ENCODE peak calls at places on chromosomes 11 and 22, in nine cellular contexts. One of them, this sample, is unnamed.

GRCh38 chr22:38455530-38456271 is 702 bp upstream of the KCNJ4 start:
- DNase-seq in activated CD8-positive, alpha-beta memory T cell treated with anti-CD3 and anti-CD28 coated beads for 4 hours: no peak
- DNase-seq in stimulated activated CD8-positive, alpha-beta memory T cell treated with anti-CD3 and anti-CD28 coated beads, Interleukin-15, amount 100 ng/mL, for 48 hours: no peak
- DNase-seq in HFF-Myc: no peak
- DNase-seq in MV-4-11: no peak
- DNase-seq in NCI-H2081: no peak
- DNase-seq in head of caudate nucleus: no peak
- DNase-seq in stimulated activated CD4-positive, alpha-beta T cell treated with anti-CD3 and anti-CD28 coated beads, Interleukin-12 subunit alpha, Interleukin-12 subunit beta, amount 100 ng/mL, for 4 hours: peak; percentile 28
- DNase-seq in amygdala: no peak
- DNase-seq in this sample: no peak

GRCh38 chr11:17397311-17398002 is 9.0 kb upstream of the KCNJ11 start:
- DNase-seq in stimulated activated CD8-positive, alpha-beta memory T cell treated with anti-CD3 and anti-CD28 coated beads, Interleukin-15, amount 100 ng/mL, for 48 hours: no peak
- DNase-seq in HFF-Myc: no peak
- DNase-seq in MV-4-11: no peak
- DNase-seq in activated CD8-positive, alpha-beta memory T cell treated with anti-CD3 and anti-CD28 coated beads for 4 hours: no peak
- DNase-seq in head of caudate nucleus: no peak
- DNase-seq in stimulated activated CD4-positive, alpha-beta T cell treated with anti-CD3 and anti-CD28 coated beads, Interleukin-12 subunit alpha, Interleukin-12 subunit beta, amount 100 ng/mL, for 4 hours: no peak
- DNase-seq in amygdala: no peak
- DNase-seq in NCI-H2081: no peak
- DNase-seq in this sample: no peak

GRCh38 chr22:42360348-42360747 is 71.9 kb downstream of the NFAM1 start:
- DNase-seq in NCI-H2081: no peak
- DNase-seq in MV-4-11: no peak
- DNase-seq in activated CD8-positive, alpha-beta memory T cell treated with anti-CD3 and anti-CD28 coated beads for 4 hours: no peak
- DNase-seq in amygdala: no peak
- DNase-seq in stimulated activated CD8-positive, alpha-beta memory T cell treated with anti-CD3 and anti-CD28 coated beads, Interleukin-15, amount 100 ng/mL, for 48 hours: no peak
- DNase-seq in stimulated activated CD4-positive, alpha-beta T cell treated with anti-CD3 and anti-CD28 coated beads, Interleukin-12 subunit alpha, Interleukin-12 subunit beta, amount 100 ng/mL, for 4 hours: no peak
- DNase-seq in HFF-Myc: no peak
- DNase-seq in head of caudate nucleus: no peak
- DNase-seq in this sample: no peak

GRCh38 chr11:74731301-74732094 is at the start of gene CHRDL2:
- DNase-seq in HFF-Myc: no peak
- DNase-seq in activated CD8-positive, alpha-beta memory T cell treated with anti-CD3 and anti-CD28 coated beads for 4 hours: no peak
- DNase-seq in stimulated activated CD8-positive, alpha-beta memory T cell treated with anti-CD3 and anti-CD28 coated beads, Interleukin-15, amount 100 ng/mL, for 48 hours: no peak
- DNase-seq in MV-4-11: no peak
- DNase-seq in stimulated activated CD4-positive, alpha-beta T cell treated with anti-CD3 and anti-CD28 coated beads, Interleukin-12 subunit alpha, Interleukin-12 subunit beta, amount 100 ng/mL, for 4 hours: no peak
- DNase-seq in head of caudate nucleus: peak; percentile 21
- DNase-seq in amygdala: no peak
- DNase-seq in NCI-H2081: no peak
- DNase-seq in this sample: no peak

GRCh38 chr11:35337136-35337918 is 82.0 kb downstream of the SLC1A2 start:
- DNase-seq in MV-4-11: peak; percentile 88
- DNase-seq in activated CD8-positive, alpha-beta memory T cell treated with anti-CD3 and anti-CD28 coated beads for 4 hours: no peak
- DNase-seq in head of caudate nucleus: no peak
- DNase-seq in NCI-H2081: no peak
- DNase-seq in stimulated activated CD8-positive, alpha-beta memory T cell treated with anti-CD3 and anti-CD28 coated beads, Interleukin-15, amount 100 ng/mL, for 48 hours: peak; percentile 10
- DNase-seq in HFF-Myc: peak; percentile 98
- DNase-seq in stimulated activated CD4-positive, alpha-beta T cell treated with anti-CD3 and anti-CD28 coated beads, Interleukin-12 subunit alpha, Interleukin-12 subunit beta, amount 100 ng/mL, for 4 hours: no peak
- DNase-seq in amygdala: no peak
- DNase-seq in this sample: no peak

GRCh38 chr11:68677432-68677831 is 6.9 kb upstream of the GAL start:
- DNase-seq in NCI-H2081: no peak
- DNase-seq in MV-4-11: no peak
- DNase-seq in head of caudate nucleus: no peak
- DNase-seq in activated CD8-positive, alpha-beta memory T cell treated with anti-CD3 and anti-CD28 coated beads for 4 hours: no peak
- DNase-seq in amygdala: no peak
- DNase-seq in HFF-Myc: peak; percentile 94
- DNase-seq in stimulated activated CD8-positive, alpha-beta memory T cell treated with anti-CD3 and anti-CD28 coated beads, Interleukin-15, amount 100 ng/mL, for 48 hours: no peak
- DNase-seq in stimulated activated CD4-positive, alpha-beta T cell treated with anti-CD3 and anti-CD28 coated beads, Interleukin-12 subunit alpha, Interleukin-12 subunit beta, amount 100 ng/mL, for 4 hours: no peak
- DNase-seq in this sample: no peak

GRCh38 chr11:115580927-115581680 is 76.9 kb upstream of the CADM1 start:
- DNase-seq in HFF-Myc: peak; percentile 6
- DNase-seq in stimulated activated CD4-positive, alpha-beta T cell treated with anti-CD3 and anti-CD28 coated beads, Interleukin-12 subunit alpha, Interleukin-12 subunit beta, amount 100 ng/mL, for 4 hours: no peak
- DNase-seq in stimulated activated CD8-positive, alpha-beta memory T cell treated with anti-CD3 and anti-CD28 coated beads, Interleukin-15, amount 100 ng/mL, for 48 hours: no peak
- DNase-seq in head of caudate nucleus: no peak
- DNase-seq in NCI-H2081: no peak
- DNase-seq in amygdala: no peak
- DNase-seq in activated CD8-positive, alpha-beta memory T cell treated with anti-CD3 and anti-CD28 coated beads for 4 hours: no peak
- DNase-seq in MV-4-11: no peak
- DNase-seq in this sample: no peak

GRCh38 chr22:44882226-44882905 is 127.4 kb downstream of the PHF21B start:
- DNase-seq in activated CD8-positive, alpha-beta memory T cell treated with anti-CD3 and anti-CD28 coated beads for 4 hours: no peak
- DNase-seq in stimulated activated CD8-positive, alpha-beta memory T cell treated with anti-CD3 and anti-CD28 coated beads, Interleukin-15, amount 100 ng/mL, for 48 hours: no peak
- DNase-seq in amygdala: no peak
- DNase-seq in NCI-H2081: no peak
- DNase-seq in stimulated activated CD4-positive, alpha-beta T cell treated with anti-CD3 and anti-CD28 coated beads, Interleukin-12 subunit alpha, Interleukin-12 subunit beta, amount 100 ng/mL, for 4 hours: no peak
- DNase-seq in HFF-Myc: no peak
- DNase-seq in MV-4-11: no peak
- DNase-seq in head of caudate nucleus: no peak
- DNase-seq in this sample: no peak

GRCh38 chr22:50246242-50247175 is 1.7 kb upstream of the TUBGCP6 start:
- DNase-seq in head of caudate nucleus: no peak
- DNase-seq in NCI-H2081: no peak
- DNase-seq in stimulated activated CD4-positive, alpha-beta T cell treated with anti-CD3 and anti-CD28 coated beads, Interleukin-12 subunit alpha, Interleukin-12 subunit beta, amount 100 ng/mL, for 4 hours: no peak
- DNase-seq in stimulated activated CD8-positive, alpha-beta memory T cell treated with anti-CD3 and anti-CD28 coated beads, Interleukin-15, amount 100 ng/mL, for 48 hours: no peak
- DNase-seq in HFF-Myc: no peak
- DNase-seq in MV-4-11: no peak
- DNase-seq in amygdala: no peak
- DNase-seq in activated CD8-positive, alpha-beta memory T cell treated with anti-CD3 and anti-CD28 coated beads for 4 hours: no peak
- DNase-seq in this sample: no peak

GRCh38 chr11:123374622-123374968 is 55.5 kb upstream of the GRAMD1B start:
- DNase-seq in stimulated activated CD4-positive, alpha-beta T cell treated with anti-CD3 and anti-CD28 coated beads, Interleukin-12 subunit alpha, Interleukin-12 subunit beta, amount 100 ng/mL, for 4 hours: no peak
- DNase-seq in amygdala: no peak
- DNase-seq in HFF-Myc: no peak
- DNase-seq in head of caudate nucleus: no peak
- DNase-seq in NCI-H2081: no peak
- DNase-seq in activated CD8-positive, alpha-beta memory T cell treated with anti-CD3 and anti-CD28 coated beads for 4 hours: no peak
- DNase-seq in stimulated activated CD8-positive, alpha-beta memory T cell treated with anti-CD3 and anti-CD28 coated beads, Interleukin-15, amount 100 ng/mL, for 48 hours: no peak
- DNase-seq in MV-4-11: no peak
- DNase-seq in this sample: no peak

GRCh38 chr11:72924568-72925190 is 110.5 kb downstream of the ATG16L2 start:
- DNase-seq in amygdala: no peak
- DNase-seq in HFF-Myc: no peak
- DNase-seq in NCI-H2081: no peak
- DNase-seq in stimulated activated CD4-positive, alpha-beta T cell treated with anti-CD3 and anti-CD28 coated beads, Interleukin-12 subunit alpha, Interleukin-12 subunit beta, amount 100 ng/mL, for 4 hours: no peak
- DNase-seq in MV-4-11: peak; percentile 22
- DNase-seq in stimulated activated CD8-positive, alpha-beta memory T cell treated with anti-CD3 and anti-CD28 coated beads, Interleukin-15, amount 100 ng/mL, for 48 hours: no peak
- DNase-seq in activated CD8-positive, alpha-beta memory T cell treated with anti-CD3 and anti-CD28 coated beads for 4 hours: no peak
- DNase-seq in head of caudate nucleus: no peak
- DNase-seq in this sample: no peak

GRCh38 chr11:34411786-34412185 is 26.9 kb upstream of the CAT start:
- DNase-seq in MV-4-11: peak; percentile 40
- DNase-seq in NCI-H2081: no peak
- DNase-seq in head of caudate nucleus: no peak
- DNase-seq in HFF-Myc: no peak
- DNase-seq in activated CD8-positive, alpha-beta memory T cell treated with anti-CD3 and anti-CD28 coated beads for 4 hours: no peak
- DNase-seq in stimulated activated CD4-positive, alpha-beta T cell treated with anti-CD3 and anti-CD28 coated beads, Interleukin-12 subunit alpha, Interleukin-12 subunit beta, amount 100 ng/mL, for 4 hours: no peak
- DNase-seq in amygdala: no peak
- DNase-seq in stimulated activated CD8-positive, alpha-beta memory T cell treated with anti-CD3 and anti-CD28 coated beads, Interleukin-15, amount 100 ng/mL, for 48 hours: no peak
- DNase-seq in this sample: no peak

GRCh38 chr11:122893131-122893530 is 10.6 kb downstream of the JHY start:
- DNase-seq in head of caudate nucleus: no peak
- DNase-seq in NCI-H2081: no peak
- DNase-seq in stimulated activated CD8-positive, alpha-beta memory T cell treated with anti-CD3 and anti-CD28 coated beads, Interleukin-15, amount 100 ng/mL, for 48 hours: no peak
- DNase-seq in HFF-Myc: no peak
- DNase-seq in activated CD8-positive, alpha-beta memory T cell treated with anti-CD3 and anti-CD28 coated beads for 4 hours: no peak
- DNase-seq in stimulated activated CD4-positive, alpha-beta T cell treated with anti-CD3 and anti-CD28 coated beads, Interleukin-12 subunit alpha, Interleukin-12 subunit beta, amount 100 ng/mL, for 4 hours: no peak
- DNase-seq in MV-4-11: peak; percentile 47
- DNase-seq in amygdala: no peak
- DNase-seq in this sample: no peak

GRCh38 chr11:64444838-64445441 is 86.0 kb downstream of the RPS6KA4 start:
- DNase-seq in stimulated activated CD4-positive, alpha-beta T cell treated with anti-CD3 and anti-CD28 coated beads, Interleukin-12 subunit alpha, Interleukin-12 subunit beta, amount 100 ng/mL, for 4 hours: no peak
- DNase-seq in amygdala: no peak
- DNase-seq in HFF-Myc: peak; percentile 15
- DNase-seq in NCI-H2081: no peak
- DNase-seq in head of caudate nucleus: no peak
- DNase-seq in activated CD8-positive, alpha-beta memory T cell treated with anti-CD3 and anti-CD28 coated beads for 4 hours: no peak
- DNase-seq in MV-4-11: peak; percentile 23
- DNase-seq in stimulated activated CD8-positive, alpha-beta memory T cell treated with anti-CD3 and anti-CD28 coated beads, Interleukin-15, amount 100 ng/mL, for 48 hours: no peak
- DNase-seq in this sample: no peak

GRCh38 chr11:112628676-112629075 is 332.5 kb upstream of the NCAM1 start:
- DNase-seq in stimulated activated CD8-positive, alpha-beta memory T cell treated with anti-CD3 and anti-CD28 coated beads, Interleukin-15, amount 100 ng/mL, for 48 hours: no peak
- DNase-seq in stimulated activated CD4-positive, alpha-beta T cell treated with anti-CD3 and anti-CD28 coated beads, Interleukin-12 subunit alpha, Interleukin-12 subunit beta, amount 100 ng/mL, for 4 hours: no peak
- DNase-seq in amygdala: no peak
- DNase-seq in head of caudate nucleus: no peak
- DNase-seq in HFF-Myc: no peak
- DNase-seq in NCI-H2081: no peak
- DNase-seq in MV-4-11: no peak
- DNase-seq in activated CD8-positive, alpha-beta memory T cell treated with anti-CD3 and anti-CD28 coated beads for 4 hours: no peak
- DNase-seq in this sample: no peak

GRCh38 chr11:34791725-34792124 is 124.5 kb downstream of the APIP start:
- DNase-seq in NCI-H2081: no peak
- DNase-seq in head of caudate nucleus: no peak
- DNase-seq in MV-4-11: peak; percentile 26
- DNase-seq in activated CD8-positive, alpha-beta memory T cell treated with anti-CD3 and anti-CD28 coated beads for 4 hours: no peak
- DNase-seq in HFF-Myc: no peak
- DNase-seq in amygdala: no peak
- DNase-seq in stimulated activated CD4-positive, alpha-beta T cell treated with anti-CD3 and anti-CD28 coated beads, Interleukin-12 subunit alpha, Interleukin-12 subunit beta, amount 100 ng/mL, for 4 hours: no peak
- DNase-seq in stimulated activated CD8-positive, alpha-beta memory T cell treated with anti-CD3 and anti-CD28 coated beads, Interleukin-15, amount 100 ng/mL, for 48 hours: no peak
- DNase-seq in this sample: no peak

GRCh38 chr22:21038405-21038804 is 6.0 kb upstream of the SLC7A4 start:
- DNase-seq in activated CD8-positive, alpha-beta memory T cell treated with anti-CD3 and anti-CD28 coated beads for 4 hours: no peak
- DNase-seq in HFF-Myc: no peak
- DNase-seq in stimulated activated CD4-positive, alpha-beta T cell treated with anti-CD3 and anti-CD28 coated beads, Interleukin-12 subunit alpha, Interleukin-12 subunit beta, amount 100 ng/mL, for 4 hours: no peak
- DNase-seq in NCI-H2081: no peak
- DNase-seq in amygdala: no peak
- DNase-seq in head of caudate nucleus: no peak
- DNase-seq in stimulated activated CD8-positive, alpha-beta memory T cell treated with anti-CD3 and anti-CD28 coated beads, Interleukin-15, amount 100 ng/mL, for 48 hours: no peak
- DNase-seq in MV-4-11: no peak
- DNase-seq in this sample: no peak

GRCh38 chr11:111918390-111919256 is at the start of gene C11orf52:
- DNase-seq in NCI-H2081: peak; percentile 90
- DNase-seq in activated CD8-positive, alpha-beta memory T cell treated with anti-CD3 and anti-CD28 coated beads for 4 hours: no peak
- DNase-seq in HFF-Myc: no peak
- DNase-seq in head of caudate nucleus: no peak
- DNase-seq in stimulated activated CD4-positive, alpha-beta T cell treated with anti-CD3 and anti-CD28 coated beads, Interleukin-12 subunit alpha, Interleukin-12 subunit beta, amount 100 ng/mL, for 4 hours: no peak
- DNase-seq in stimulated activated CD8-positive, alpha-beta memory T cell treated with anti-CD3 and anti-CD28 coated beads, Interleukin-15, amount 100 ng/mL, for 48 hours: no peak
- DNase-seq in amygdala: no peak
- DNase-seq in MV-4-11: no peak
- DNase-seq in this sample: no peak

GRCh38 chr11:102111011-102111786 is 952 bp downstream of the YAP1 start:
- DNase-seq in head of caudate nucleus: peak; percentile 17
- DNase-seq in MV-4-11: no peak
- DNase-seq in stimulated activated CD4-positive, alpha-beta T cell treated with anti-CD3 and anti-CD28 coated beads, Interleukin-12 subunit alpha, Interleukin-12 subunit beta, amount 100 ng/mL, for 4 hours: peak; percentile 7
- DNase-seq in activated CD8-positive, alpha-beta memory T cell treated with anti-CD3 and anti-CD28 coated beads for 4 hours: no peak
- DNase-seq in NCI-H2081: peak; percentile 3
- DNase-seq in stimulated activated CD8-positive, alpha-beta memory T cell treated with anti-CD3 and anti-CD28 coated beads, Interleukin-15, amount 100 ng/mL, for 48 hours: no peak
- DNase-seq in amygdala: no peak
- DNase-seq in HFF-Myc: no peak
- DNase-seq in this sample: peak; percentile 5

GRCh38 chr11:76623171-76623883 is 47.2 kb downstream of the LRRC32 start:
- DNase-seq in MV-4-11: peak; percentile 9
- DNase-seq in stimulated activated CD8-positive, alpha-beta memory T cell treated with anti-CD3 and anti-CD28 coated beads, Interleukin-15, amount 100 ng/mL, for 48 hours: no peak
- DNase-seq in HFF-Myc: peak; percentile 35
- DNase-seq in amygdala: no peak
- DNase-seq in NCI-H2081: no peak
- DNase-seq in activated CD8-positive, alpha-beta memory T cell treated with anti-CD3 and anti-CD28 coated beads for 4 hours: no peak
- DNase-seq in stimulated activated CD4-positive, alpha-beta T cell treated with anti-CD3 and anti-CD28 coated beads, Interleukin-12 subunit alpha, Interleukin-12 subunit beta, amount 100 ng/mL, for 4 hours: no peak
- DNase-seq in head of caudate nucleus: no peak
- DNase-seq in this sample: no peak

GRCh38 chr22:20494978-20495860 is at the start of gene KLHL22:
- DNase-seq in amygdala: no peak
- DNase-seq in activated CD8-positive, alpha-beta memory T cell treated with anti-CD3 and anti-CD28 coated beads for 4 hours: no peak
- DNase-seq in stimulated activated CD8-positive, alpha-beta memory T cell treated with anti-CD3 and anti-CD28 coated beads, Interleukin-15, amount 100 ng/mL, for 48 hours: no peak
- DNase-seq in HFF-Myc: no peak
- DNase-seq in stimulated activated CD4-positive, alpha-beta T cell treated with anti-CD3 and anti-CD28 coated beads, Interleukin-12 subunit alpha, Interleukin-12 subunit beta, amount 100 ng/mL, for 4 hours: peak; percentile 20
- DNase-seq in head of caudate nucleus: peak; percentile 22
- DNase-seq in NCI-H2081: peak; percentile 36
- DNase-seq in MV-4-11: no peak
- DNase-seq in this sample: peak; percentile 45

GRCh38 chr11:80155412-80156017 is 714.7 kb upstream of the TENM4 start:
- DNase-seq in MV-4-11: no peak
- DNase-seq in amygdala: no peak
- DNase-seq in stimulated activated CD8-positive, alpha-beta memory T cell treated with anti-CD3 and anti-CD28 coated beads, Interleukin-15, amount 100 ng/mL, for 48 hours: no peak
- DNase-seq in stimulated activated CD4-positive, alpha-beta T cell treated with anti-CD3 and anti-CD28 coated beads, Interleukin-12 subunit alpha, Interleukin-12 subunit beta, amount 100 ng/mL, for 4 hours: no peak
- DNase-seq in NCI-H2081: peak; percentile 48
- DNase-seq in activated CD8-positive, alpha-beta memory T cell treated with anti-CD3 and anti-CD28 coated beads for 4 hours: no peak
- DNase-seq in head of caudate nucleus: no peak
- DNase-seq in HFF-Myc: no peak
- DNase-seq in this sample: no peak

GRCh38 chr11:2772544-2773031 is 72.8 kb upstream of the KCNQ1OT1 start:
- DNase-seq in amygdala: no peak
- DNase-seq in MV-4-11: peak; percentile 68
- DNase-seq in activated CD8-positive, alpha-beta memory T cell treated with anti-CD3 and anti-CD28 coated beads for 4 hours: no peak
- DNase-seq in stimulated activated CD8-positive, alpha-beta memory T cell treated with anti-CD3 and anti-CD28 coated beads, Interleukin-15, amount 100 ng/mL, for 48 hours: peak; percentile 36
- DNase-seq in NCI-H2081: no peak
- DNase-seq in HFF-Myc: no peak
- DNase-seq in head of caudate nucleus: no peak
- DNase-seq in stimulated activated CD4-positive, alpha-beta T cell treated with anti-CD3 and anti-CD28 coated beads, Interleukin-12 subunit alpha, Interleukin-12 subunit beta, amount 100 ng/mL, for 4 hours: no peak
- DNase-seq in this sample: no peak

GRCh38 chr11:122197055-122197987 is 81.3 kb upstream of the BLID start:
- DNase-seq in activated CD8-positive, alpha-beta memory T cell treated with anti-CD3 and anti-CD28 coated beads for 4 hours: no peak
- DNase-seq in HFF-Myc: peak; percentile 98
- DNase-seq in stimulated activated CD8-positive, alpha-beta memory T cell treated with anti-CD3 and anti-CD28 coated beads, Interleukin-15, amount 100 ng/mL, for 48 hours: no peak
- DNase-seq in MV-4-11: peak; percentile 3
- DNase-seq in amygdala: no peak
- DNase-seq in stimulated activated CD4-positive, alpha-beta T cell treated with anti-CD3 and anti-CD28 coated beads, Interleukin-12 subunit alpha, Interleukin-12 subunit beta, amount 100 ng/mL, for 4 hours: no peak
- DNase-seq in NCI-H2081: no peak
- DNase-seq in head of caudate nucleus: no peak
- DNase-seq in this sample: no peak

GRCh38 chr22:46303347-46303965 is 6.8 kb downstream of the GTSE1 start:
- DNase-seq in HFF-Myc: no peak
- DNase-seq in stimulated activated CD8-positive, alpha-beta memory T cell treated with anti-CD3 and anti-CD28 coated beads, Interleukin-15, amount 100 ng/mL, for 48 hours: no peak
- DNase-seq in MV-4-11: no peak
- DNase-seq in NCI-H2081: no peak
- DNase-seq in activated CD8-positive, alpha-beta memory T cell treated with anti-CD3 and anti-CD28 coated beads for 4 hours: no peak
- DNase-seq in amygdala: no peak
- DNase-seq in stimulated activated CD4-positive, alpha-beta T cell treated with anti-CD3 and anti-CD28 coated beads, Interleukin-12 subunit alpha, Interleukin-12 subunit beta, amount 100 ng/mL, for 4 hours: no peak
- DNase-seq in head of caudate nucleus: no peak
- DNase-seq in this sample: no peak

GRCh38 chr11:118607401-118608267 is at the start of gene PHLDB1:
- DNase-seq in NCI-H2081: peak; percentile 35
- DNase-seq in stimulated activated CD4-positive, alpha-beta T cell treated with anti-CD3 and anti-CD28 coated beads, Interleukin-12 subunit alpha, Interleukin-12 subunit beta, amount 100 ng/mL, for 4 hours: peak; percentile 40
- DNase-seq in HFF-Myc: no peak
- DNase-seq in amygdala: peak; percentile 90
- DNase-seq in head of caudate nucleus: peak; percentile 75
- DNase-seq in activated CD8-positive, alpha-beta memory T cell treated with anti-CD3 and anti-CD28 coated beads for 4 hours: no peak
- DNase-seq in MV-4-11: peak; percentile 16
- DNase-seq in stimulated activated CD8-positive, alpha-beta memory T cell treated with anti-CD3 and anti-CD28 coated beads, Interleukin-15, amount 100 ng/mL, for 48 hours: no peak
- DNase-seq in this sample: peak; percentile 77

GRCh38 chr11:117300301-117300700 is 9.2 kb downstream of the BACE1-AS start:
- DNase-seq in NCI-H2081: no peak
- DNase-seq in head of caudate nucleus: no peak
- DNase-seq in HFF-Myc: no peak
- DNase-seq in MV-4-11: no peak
- DNase-seq in stimulated activated CD4-positive, alpha-beta T cell treated with anti-CD3 and anti-CD28 coated beads, Interleukin-12 subunit alpha, Interleukin-12 subunit beta, amount 100 ng/mL, for 4 hours: no peak
- DNase-seq in activated CD8-positive, alpha-beta memory T cell treated with anti-CD3 and anti-CD28 coated beads for 4 hours: no peak
- DNase-seq in amygdala: no peak
- DNase-seq in stimulated activated CD8-positive, alpha-beta memory T cell treated with anti-CD3 and anti-CD28 coated beads, Interleukin-15, amount 100 ng/mL, for 48 hours: no peak
- DNase-seq in this sample: no peak

GRCh38 chr22:26674211-26675190 is 17.1 kb downstream of the MIAT start:
- DNase-seq in HFF-Myc: no peak
- DNase-seq in NCI-H2081: no peak
- DNase-seq in stimulated activated CD8-positive, alpha-beta memory T cell treated with anti-CD3 and anti-CD28 coated beads, Interleukin-15, amount 100 ng/mL, for 48 hours: no peak
- DNase-seq in MV-4-11: no peak
- DNase-seq in amygdala: no peak
- DNase-seq in head of caudate nucleus: no peak
- DNase-seq in activated CD8-positive, alpha-beta memory T cell treated with anti-CD3 and anti-CD28 coated beads for 4 hours: no peak
- DNase-seq in stimulated activated CD4-positive, alpha-beta T cell treated with anti-CD3 and anti-CD28 coated beads, Interleukin-12 subunit alpha, Interleukin-12 subunit beta, amount 100 ng/mL, for 4 hours: no peak
- DNase-seq in this sample: no peak

This sample was measured in substantia nigra.